ENCODE peak calls at places on chromosomes 5 and 9, in eight cellular contexts. One of them, this sample, is unnamed.

GRCh38 chr5:94870496-94871214 is 252.2 kb downstream of the SLF1 start:
- DNase-seq in LoVo: no peak
- DNase-seq in skeletal muscle cell: no peak
- DNase-seq in HL-60: no peak
- DNase-seq in ELR: no peak
- DNase-seq in bronchial epithelial cell: no peak
- DNase-seq in glutamatergic neuron: peak
- DNase-seq in lower leg skin: no peak
- DNase-seq in this sample: no peak

GRCh38 chr5:172454355-172455086 is at the start of gene SH3PXD2B:
- DNase-seq in skeletal muscle cell: no peak
- DNase-seq in HL-60: no peak
- DNase-seq in LoVo: peak
- DNase-seq in lower leg skin: peak
- DNase-seq in ELR: peak
- DNase-seq in glutamatergic neuron: peak
- DNase-seq in bronchial epithelial cell: peak
- DNase-seq in this sample: peak

GRCh38 chr5:1876708-1877433 is 5.9 kb downstream of the IRX4 start:
- DNase-seq in LoVo: no peak
- DNase-seq in skeletal muscle cell: no peak
- DNase-seq in lower leg skin: no peak
- DNase-seq in HL-60: no peak
- DNase-seq in ELR: no peak
- DNase-seq in glutamatergic neuron: no peak
- DNase-seq in bronchial epithelial cell: no peak
- DNase-seq in this sample: no peak

GRCh38 chr5:79448336-79448735 is 65.6 kb downstream of the HOMER1 start:
- DNase-seq in lower leg skin: no peak
- DNase-seq in ELR: peak
- DNase-seq in bronchial epithelial cell: peak
- DNase-seq in glutamatergic neuron: no peak
- DNase-seq in LoVo: no peak
- DNase-seq in HL-60: no peak
- DNase-seq in skeletal muscle cell: peak
- DNase-seq in this sample: no peak

GRCh38 chr9:93223241-93224180 is 39.6 kb downstream of the WNK2 start:
- DNase-seq in glutamatergic neuron: peak
- DNase-seq in skeletal muscle cell: peak
- DNase-seq in bronchial epithelial cell: peak
- DNase-seq in LoVo: peak
- DNase-seq in HL-60: peak
- DNase-seq in lower leg skin: no peak
- DNase-seq in ELR: peak
- DNase-seq in this sample: peak

GRCh38 chr5:38299585-38299984 is 41.2 kb downstream of the EGFLAM start:
- DNase-seq in HL-60: no peak
- DNase-seq in ELR: no peak
- DNase-seq in glutamatergic neuron: no peak
- DNase-seq in lower leg skin: no peak
- DNase-seq in LoVo: no peak
- DNase-seq in skeletal muscle cell: no peak
- DNase-seq in bronchial epithelial cell: no peak
- DNase-seq in this sample: no peak

GRCh38 chr5:97107266-97107665 is 35.1 kb downstream of the LIX1 start:
- DNase-seq in lower leg skin: no peak
- DNase-seq in LoVo: no peak
- DNase-seq in skeletal muscle cell: no peak
- DNase-seq in glutamatergic neuron: no peak
- DNase-seq in bronchial epithelial cell: no peak
- DNase-seq in ELR: no peak
- DNase-seq in HL-60: no peak
- DNase-seq in this sample: no peak

GRCh38 chr5:35859101-35859661 is 2.5 kb downstream of the IL7R start:
- DNase-seq in skeletal muscle cell: no peak
- DNase-seq in glutamatergic neuron: no peak
- DNase-seq in HL-60: no peak
- DNase-seq in LoVo: peak
- DNase-seq in lower leg skin: no peak
- DNase-seq in bronchial epithelial cell: no peak
- DNase-seq in ELR: peak
- DNase-seq in this sample: no peak

GRCh38 chr9:84832453-84832852 is 162.9 kb downstream of the NTRK2 start:
- DNase-seq in bronchial epithelial cell: no peak
- DNase-seq in skeletal muscle cell: no peak
- DNase-seq in LoVo: no peak
- DNase-seq in ELR: no peak
- DNase-seq in lower leg skin: no peak
- DNase-seq in HL-60: no peak
- DNase-seq in glutamatergic neuron: no peak
- DNase-seq in this sample: no peak

GRCh38 chr5:135833521-135833920 is 942 bp upstream of the SLC25A48 start:
- DNase-seq in HL-60: no peak
- DNase-seq in skeletal muscle cell: no peak
- DNase-seq in ELR: no peak
- DNase-seq in bronchial epithelial cell: no peak
- DNase-seq in glutamatergic neuron: no peak
- DNase-seq in LoVo: no peak
- DNase-seq in lower leg skin: peak
- DNase-seq in this sample: no peak

GRCh38 chr5:154092356-154092755 is 53.6 kb downstream of the MFAP3 start:
- DNase-seq in lower leg skin: no peak
- DNase-seq in LoVo: no peak
- DNase-seq in skeletal muscle cell: no peak
- DNase-seq in glutamatergic neuron: no peak
- DNase-seq in HL-60: no peak
- DNase-seq in bronchial epithelial cell: no peak
- DNase-seq in ELR: no peak
- DNase-seq in this sample: no peak

GRCh38 chr5:1468247-1468612 is 23.0 kb upstream of the SLC6A3 start:
- DNase-seq in lower leg skin: peak
- DNase-seq in LoVo: no peak
- DNase-seq in skeletal muscle cell: no peak
- DNase-seq in ELR: peak
- DNase-seq in glutamatergic neuron: peak
- DNase-seq in bronchial epithelial cell: no peak
- DNase-seq in HL-60: no peak
- DNase-seq in this sample: peak

GRCh38 chr5:1772634-1773033 is 27.0 kb downstream of the MRPL36 start:
- DNase-seq in HL-60: no peak
- DNase-seq in LoVo: no peak
- DNase-seq in bronchial epithelial cell: no peak
- DNase-seq in skeletal muscle cell: peak
- DNase-seq in glutamatergic neuron: no peak
- DNase-seq in lower leg skin: no peak
- DNase-seq in ELR: peak
- DNase-seq in this sample: peak